ENCODE peak calls at places on chromosome 21, in five cellular contexts. A is GM12878, S is HepG2, N is K562, Y is HCT116. M is an unnamed sample. For H3K27me3, the result is how much of the 10 kb centered on the place peaks cover.

GRCh38 chr21:25171438-25171837 is 435.8 kb downstream of the MRPL39 start:
- DNase-seq in Y (no peak), S (no peak), A (no peak), N (no peak), M (no peak)

GRCh38 chr21:40507978-40508377 is 339.0 kb downstream of the DSCAM start:
- DNase-seq in N (no peak), A (no peak), Y (no peak), S (peak), M (no peak)

GRCh38 chr21:39849014-39849655 is 18.1 kb upstream of the PCP4 start:
- DNase-seq in N (no peak), S (no peak), A (no peak), Y (no peak), M (no peak)

GRCh38 chr21:9763306-9763705 is 758.1 kb upstream of the TPTE start:
- DNase-seq in S (no peak), A (no peak), N (no peak), Y (no peak), M (no peak)

GRCh38 chr21:38979271-38980196 is 173.8 kb downstream of the ETS2 start:
- DNase-seq in A (no peak), S (no peak), N (no peak), Y (no peak), M (peak)

GRCh38 chr21:28018741-28019669 is 973.7 kb downstream of the LTN1 start:
- DNase-seq in Y (no peak), S (no peak), N (no peak), A (no peak), M (no peak)

GRCh38 chr21:35189077-35189863 is 140.2 kb upstream of the RUNX1 start:
- DNase-seq in N (no peak), Y (no peak), A (peak), S (no peak), M (no peak)

GRCh38 chr21:28332796-28333195 is 659.9 kb downstream of the LTN1 start:
- DNase-seq in A (no peak), S (no peak), N (no peak), Y (no peak), M (no peak)

GRCh38 chr21:35048706-35049617 is at the start of gene RUNX1:
- DNase-seq in S (no peak), A (peak), Y (no peak), N (peak), M (no peak)

GRCh38 chr21:20215959-20216358 is 782.2 kb upstream of the NCAM2 start:
- DNase-seq in N (no peak), Y (no peak), S (no peak), A (no peak), M (no peak)

GRCh38 chr21:34180826-34181359 is 107.5 kb downstream of the MRPS6 start:
- DNase-seq in S (peak), Y (no peak), N (no peak), A (no peak), M (no peak)

GRCh38 chr21:33265664-33266049 is 510 bp upstream of the IL10RB start:
- DNase-seq in A (peak), Y (no peak), S (no peak), N (no peak), M (no peak)

GRCh38 chr21:28674807-28675206 is 317.9 kb downstream of the LTN1 start:
- DNase-seq in S (no peak), N (no peak), A (no peak), Y (no peak), M (no peak)

GRCh38 chr21:41254090-41254700 is 62.4 kb upstream of the FAM3B start:
- DNase-seq in Y (no peak), N (no peak), A (no peak), S (no peak), M (no peak)

GRCh38 chr21:32951041-32951440 is 74.7 kb upstream of the OLIG2 start:
- DNase-seq in S (no peak), Y (no peak), N (no peak), A (no peak), M (peak)

GRCh38 chr21:33940846-33941245 is 25.2 kb upstream of the ATP5PO start:
- DNase-seq in A (no peak), Y (no peak), N (no peak), S (no peak), M (no peak)

GRCh38 chr21:32403201-32403701 is 9.3 kb upstream of the EVA1C start:
- DNase-seq in N (peak), A (peak), Y (no peak), S (peak), M (peak)

GRCh38 chr21:34364921-34365320 is 1.1 kb downstream of the KCNE2 start:
- DNase-seq in A (no peak), S (no peak), N (no peak), Y (no peak), M (no peak)

GRCh38 chr21:28099296-28099695 is 893.4 kb downstream of the LTN1 start:
- DNase-seq in N (no peak), S (no peak), Y (no peak), A (no peak), M (no peak)

GRCh38 chr21:22609802-22610201 is 1611.6 kb downstream of the NCAM2 start:
- DNase-seq in Y (no peak), S (no peak), N (no peak), A (no peak), M (no peak)

GRCh38 chr21:40176732-40177131 is 309.5 kb downstream of the PCP4 start:
- DNase-seq in A (no peak), S (no peak), N (no peak), Y (no peak), M (no peak)

GRCh38 chr21:14056771-14057191 is 154.0 kb downstream of the LIPI start:
- DNase-seq in A (no peak), Y (no peak), S (no peak), N (no peak), M (no peak)

GRCh38 chr21:27425574-27425973 is 458.7 kb upstream of the ADAMTS5 start:
- DNase-seq in S (no peak), A (no peak), N (no peak), Y (no peak), M (no peak)

GRCh38 chr21:42650441-42651421 is 2.7 kb upstream of the PDE9A start:
- DNase-seq in Y (no peak), A (no peak), S (no peak), N (no peak), M (no peak)

GRCh38 chr21:42654179-42654912 is 925 bp downstream of the PDE9A start:
- DNase-seq in N (no peak), Y (no peak), S (peak), A (no peak), M (no peak)

GRCh38 chr21:42651515-42652401 is 1.7 kb upstream of the PDE9A start:
- DNase-seq in Y (no peak), S (no peak), A (no peak), N (no peak), M (no peak)

GRCh38 chr21:42653492-42654061 is at the start of gene PDE9A:
- DNase-seq in S (no peak), Y (no peak), A (no peak), N (peak), M (no peak)

GRCh38 chr21:42652527-42653491 is 612 bp upstream of the PDE9A start:
- DNase-seq in N (peak), S (peak), Y (no peak), A (no peak), M (no peak)
- H3K27me3 ChIP-seq in N (half or more), S (under half), Y (under half), A (under half), M (under half)

GRCh38 chr21:44867999-44868700 is 5.3 kb downstream of the PTTG1IP start:
- DNase-seq in A (no peak), Y (no peak), N (no peak), S (no peak), M (no peak)
- TF ChIP-seq YY1 in A (no peak), Y (no peak), N (no peak), S (no peak), M (no peak)

GRCh38 chr21:30710499-30710898 is 8.1 kb downstream of the KRTAP21-3 start:
- DNase-seq in A (no peak), S (no peak), N (no peak), Y (no peak), M (no peak)
- TF ChIP-seq ZNF274 in A (no peak), S (no peak), N (no peak), Y (no peak), M (no peak)

GRCh38 chr21:45598109-45598508 is 45.4 kb upstream of the PCBP3 start:
- DNase-seq in A (no peak), Y (no peak), S (no peak), N (no peak), M (no peak)

GRCh38 chr21:45594721-45595489 is 48.6 kb upstream of the PCBP3 start:
- DNase-seq in Y (no peak), S (no peak), A (no peak), N (no peak), M (no peak)

GRCh38 chr21:45598666-45599065 is 44.9 kb upstream of the PCBP3 start:
- DNase-seq in N (no peak), Y (no peak), S (no peak), A (no peak), M (no peak)

GRCh38 chr21:45595574-45596295 is 47.8 kb upstream of the PCBP3 start:
- DNase-seq in A (no peak), N (no peak), S (no peak), Y (no peak), M (no peak)

DNA sequence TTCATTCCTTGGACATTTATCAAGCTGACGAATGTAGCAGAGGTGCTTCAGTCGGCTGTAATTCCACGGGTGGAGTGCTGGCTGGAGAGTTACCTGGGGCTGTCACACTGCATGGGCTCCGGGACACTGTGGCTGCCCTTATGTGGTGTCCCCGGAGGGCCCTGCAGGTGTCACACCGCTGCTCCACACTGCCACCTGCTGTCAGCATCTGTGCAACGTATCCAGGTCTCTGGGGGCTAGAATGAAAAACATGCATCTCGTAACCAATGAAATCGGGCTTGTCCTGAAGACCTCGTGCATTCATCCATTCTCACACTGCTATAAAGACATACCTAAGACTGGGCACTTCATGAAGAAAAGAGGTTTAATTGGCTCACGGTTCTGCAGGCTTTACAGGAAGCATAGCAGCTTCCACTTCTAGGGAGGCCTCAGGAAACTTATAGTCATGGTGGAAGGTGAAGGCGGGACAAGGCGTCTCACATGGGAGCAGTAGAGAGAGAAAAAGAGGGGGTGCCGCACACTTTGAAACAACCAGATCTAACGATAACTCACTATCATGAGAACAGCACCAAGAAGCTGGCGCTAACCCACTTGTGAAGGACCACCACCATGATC is 46.7 kb upstream of the PCBP3 start:
- DNase-seq in S (peak), Y (peak), A (no peak), N (peak), M (peak)
- H3K27me3 ChIP-seq in S (under half), Y (under half), A (under half), N (under half), M (under half)

DNA sequence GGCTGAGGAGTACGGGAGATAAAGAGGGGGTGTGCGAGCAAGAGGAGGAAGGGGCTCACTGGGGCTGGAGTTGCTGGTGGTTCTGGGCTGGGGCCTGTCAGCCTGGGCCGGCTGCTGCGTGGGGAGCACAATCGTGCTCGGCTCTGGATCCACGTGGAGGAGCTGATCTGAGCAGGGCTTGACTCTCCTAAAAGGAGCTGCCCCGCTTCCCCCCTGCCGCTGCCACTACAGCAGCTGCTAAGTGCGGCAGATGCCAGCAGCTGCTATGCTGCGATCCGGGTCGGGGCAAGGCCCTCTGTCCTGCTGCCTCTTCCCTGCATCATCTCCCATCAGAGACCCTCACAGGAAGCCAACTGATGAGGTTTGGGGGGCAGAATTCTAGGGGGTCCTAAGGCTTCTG is 165.9 kb downstream of the PCBP3 start:
- DNase-seq in S (no peak), Y (no peak), N (no peak), A (no peak), M (no peak)
- TF ChIP-seq YY1 in S (no peak), Y (no peak), N (no peak), A (no peak), M (no peak)

GRCh38 chr21:15204140-15204774 is 139.5 kb upstream of the NRIP1 start:
- DNase-seq in N (no peak), Y (no peak), S (no peak), A (no peak), M (no peak)

GRCh38 chr21:15207231-15207630 is 142.4 kb upstream of the NRIP1 start:
- DNase-seq in N (no peak), Y (no peak), S (no peak), A (no peak), M (no peak)

GRCh38 chr21:15207635-15208370 is 143.0 kb upstream of the NRIP1 start:
- DNase-seq in N (no peak), Y (no peak), S (no peak), A (no peak), M (no peak)

GRCh38 chr21:15204887-15205286 is 140.1 kb upstream of the NRIP1 start:
- DNase-seq in A (no peak), N (no peak), S (no peak), Y (no peak), M (no peak)

DNA sequence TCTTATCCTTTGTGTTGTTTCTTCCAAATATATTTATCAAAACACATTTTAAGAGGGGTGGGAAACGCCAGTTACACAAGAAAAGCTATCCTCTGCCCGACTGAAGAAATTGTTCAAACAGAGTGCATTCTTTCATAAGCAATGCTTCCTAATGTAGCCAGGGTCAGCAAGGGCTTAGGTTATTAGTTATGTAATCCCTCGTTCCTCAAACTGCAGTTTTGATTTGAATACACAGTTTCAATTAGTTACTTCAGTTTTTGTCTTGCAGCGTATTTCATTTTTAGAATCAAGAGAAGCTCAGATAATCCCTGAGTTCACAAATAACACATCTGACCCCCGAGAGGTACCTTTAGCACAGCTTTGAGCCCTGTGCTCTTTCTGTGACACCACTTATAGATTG is 141.7 kb upstream of the NRIP1 start:
- DNase-seq in N (no peak), Y (no peak), S (no peak), A (peak), M (no peak)
- TF ChIP-seq ZNF274 in N (no peak), Y (no peak), S (no peak), A (no peak), M (no peak)

DNA sequence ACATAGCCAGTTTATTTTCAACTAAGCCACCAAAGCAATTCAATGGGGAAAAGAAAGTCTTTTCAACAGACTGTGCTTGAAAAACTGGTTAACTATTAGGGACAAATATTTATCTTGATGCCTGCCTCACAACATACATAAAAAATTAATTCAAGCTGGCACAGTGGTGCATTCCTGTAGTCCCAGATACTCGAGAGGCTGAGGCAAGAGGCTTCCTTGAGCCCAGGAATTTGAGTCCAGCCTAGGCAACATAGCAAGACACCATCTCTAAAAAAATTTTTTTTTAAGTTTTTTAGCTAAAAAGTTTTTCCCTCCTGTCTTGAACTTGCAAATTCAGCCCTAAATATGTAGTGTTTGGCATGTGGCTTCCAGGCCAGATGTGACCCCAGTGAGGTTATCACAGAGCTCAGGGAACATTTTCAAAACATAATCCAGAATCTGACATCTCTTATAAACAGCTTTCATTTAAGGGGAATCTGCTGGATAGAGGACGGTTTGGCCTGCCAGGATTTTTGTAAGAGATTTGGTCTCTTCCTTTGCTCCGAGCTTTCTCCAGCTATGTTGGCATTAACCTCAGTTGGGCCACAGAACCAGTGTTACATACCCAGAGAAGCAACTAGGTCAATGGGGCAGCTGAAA is 46.4 kb downstream of the COL6A1 start:
- DNase-seq in N (no peak), A (no peak), S (no peak), Y (no peak), M (no peak)
- H3K27me3 ChIP-seq in N (under half), A (under half), S (under half), Y (under half), M (under half)